ENCODE peak calls at places on chromosome 16, in nine cellular contexts. One of them, this sample, is unnamed.
A peak's percentile ranks its signal among the peaks of the same experiment; 100 is the strongest.

GRCh38 chr16:81616321-81617020 is 162.6 kb upstream of the PLCG2 start:
- DNase-seq in activated CD8-positive, alpha-beta memory T cell treated with anti-CD3 and anti-CD28 coated beads for 1 hour: peak; percentile 54
- DNase-seq in stimulated activated CD4-positive, alpha-beta T cell treated with anti-CD3 and anti-CD28 coated beads, TNF-alpha, amount 100 ng/mL, for 4 hours: peak; percentile 40
- DNase-seq in iPS-NIHi11: peak; percentile 73
- DNase-seq in amygdala: no peak
- DNase-seq in activated T-helper 1 cell treated with Interleukin-2 at 50 U/mL for 16 hours: peak; percentile 64
- DNase-seq in A673: peak; percentile 58
- DNase-seq in hepatic stellate cell: peak; percentile 87
- DNase-seq in HTR-8/SVneo: no peak
- DNase-seq in this sample: no peak

GRCh38 chr16:20372696-20373095 is 20.2 kb upstream of the UMOD start:
- DNase-seq in activated CD8-positive, alpha-beta memory T cell treated with anti-CD3 and anti-CD28 coated beads for 1 hour: no peak
- DNase-seq in stimulated activated CD4-positive, alpha-beta T cell treated with anti-CD3 and anti-CD28 coated beads, TNF-alpha, amount 100 ng/mL, for 4 hours: no peak
- DNase-seq in iPS-NIHi11: no peak
- DNase-seq in amygdala: no peak
- DNase-seq in activated T-helper 1 cell treated with Interleukin-2 at 50 U/mL for 16 hours: no peak
- DNase-seq in A673: no peak
- DNase-seq in hepatic stellate cell: no peak
- DNase-seq in HTR-8/SVneo: no peak
- DNase-seq in this sample: no peak

GRCh38 chr16:30555848-30556473 is 2.2 kb downstream of the ZNF764 start:
- DNase-seq in activated CD8-positive, alpha-beta memory T cell treated with anti-CD3 and anti-CD28 coated beads for 1 hour: no peak
- DNase-seq in stimulated activated CD4-positive, alpha-beta T cell treated with anti-CD3 and anti-CD28 coated beads, TNF-alpha, amount 100 ng/mL, for 4 hours: no peak
- DNase-seq in iPS-NIHi11: no peak
- DNase-seq in amygdala: no peak
- DNase-seq in activated T-helper 1 cell treated with Interleukin-2 at 50 U/mL for 16 hours: no peak
- DNase-seq in A673: no peak
- DNase-seq in hepatic stellate cell: no peak
- DNase-seq in HTR-8/SVneo: no peak
- DNase-seq in this sample: no peak

GRCh38 chr16:20074089-20074956 is 633 bp upstream of the GPR139 start:
- DNase-seq in activated CD8-positive, alpha-beta memory T cell treated with anti-CD3 and anti-CD28 coated beads for 1 hour: no peak
- DNase-seq in stimulated activated CD4-positive, alpha-beta T cell treated with anti-CD3 and anti-CD28 coated beads, TNF-alpha, amount 100 ng/mL, for 4 hours: no peak
- DNase-seq in iPS-NIHi11: peak; percentile 22
- DNase-seq in amygdala: no peak
- DNase-seq in activated T-helper 1 cell treated with Interleukin-2 at 50 U/mL for 16 hours: no peak
- DNase-seq in A673: no peak
- DNase-seq in hepatic stellate cell: no peak
- DNase-seq in HTR-8/SVneo: no peak
- DNase-seq in this sample: peak; percentile 82

GRCh38 chr16:4370570-4371480 is 823 bp upstream of the VASN start:
- DNase-seq in activated CD8-positive, alpha-beta memory T cell treated with anti-CD3 and anti-CD28 coated beads for 1 hour: no peak
- DNase-seq in stimulated activated CD4-positive, alpha-beta T cell treated with anti-CD3 and anti-CD28 coated beads, TNF-alpha, amount 100 ng/mL, for 4 hours: no peak
- DNase-seq in iPS-NIHi11: no peak
- DNase-seq in amygdala: no peak
- DNase-seq in activated T-helper 1 cell treated with Interleukin-2 at 50 U/mL for 16 hours: no peak
- DNase-seq in A673: no peak
- DNase-seq in hepatic stellate cell: peak; percentile 96
- DNase-seq in HTR-8/SVneo: peak; percentile 82
- DNase-seq in this sample: no peak

GRCh38 chr16:72952404-72953301 is 95.3 kb downstream of the ZFHX3 start:
- DNase-seq in activated CD8-positive, alpha-beta memory T cell treated with anti-CD3 and anti-CD28 coated beads for 1 hour: no peak
- DNase-seq in stimulated activated CD4-positive, alpha-beta T cell treated with anti-CD3 and anti-CD28 coated beads, TNF-alpha, amount 100 ng/mL, for 4 hours: no peak
- DNase-seq in iPS-NIHi11: no peak
- DNase-seq in amygdala: no peak
- DNase-seq in activated T-helper 1 cell treated with Interleukin-2 at 50 U/mL for 16 hours: no peak
- DNase-seq in A673: peak; percentile 15
- DNase-seq in hepatic stellate cell: peak; percentile 91
- DNase-seq in HTR-8/SVneo: no peak
- DNase-seq in this sample: peak; percentile 20

GRCh38 chr16:30533146-30533522 is 1.5 kb downstream of the ZNF747 start:
- DNase-seq in activated CD8-positive, alpha-beta memory T cell treated with anti-CD3 and anti-CD28 coated beads for 1 hour: no peak
- DNase-seq in stimulated activated CD4-positive, alpha-beta T cell treated with anti-CD3 and anti-CD28 coated beads, TNF-alpha, amount 100 ng/mL, for 4 hours: no peak
- DNase-seq in iPS-NIHi11: no peak
- DNase-seq in amygdala: no peak
- DNase-seq in activated T-helper 1 cell treated with Interleukin-2 at 50 U/mL for 16 hours: no peak
- DNase-seq in A673: no peak
- DNase-seq in hepatic stellate cell: no peak
- DNase-seq in HTR-8/SVneo: no peak
- DNase-seq in this sample: no peak

GRCh38 chr16:51500306-51500705 is 349.2 kb upstream of the SALL1 start:
- DNase-seq in activated CD8-positive, alpha-beta memory T cell treated with anti-CD3 and anti-CD28 coated beads for 1 hour: no peak
- DNase-seq in stimulated activated CD4-positive, alpha-beta T cell treated with anti-CD3 and anti-CD28 coated beads, TNF-alpha, amount 100 ng/mL, for 4 hours: no peak
- DNase-seq in iPS-NIHi11: no peak
- DNase-seq in amygdala: no peak
- DNase-seq in activated T-helper 1 cell treated with Interleukin-2 at 50 U/mL for 16 hours: no peak
- DNase-seq in A673: peak; percentile 32
- DNase-seq in hepatic stellate cell: no peak
- DNase-seq in HTR-8/SVneo: no peak
- DNase-seq in this sample: no peak

GRCh38 chr16:8678068-8678927 is 3.9 kb downstream of the ABAT start:
- DNase-seq in activated CD8-positive, alpha-beta memory T cell treated with anti-CD3 and anti-CD28 coated beads for 1 hour: no peak
- DNase-seq in stimulated activated CD4-positive, alpha-beta T cell treated with anti-CD3 and anti-CD28 coated beads, TNF-alpha, amount 100 ng/mL, for 4 hours: no peak
- DNase-seq in iPS-NIHi11: no peak
- DNase-seq in amygdala: no peak
- DNase-seq in activated T-helper 1 cell treated with Interleukin-2 at 50 U/mL for 16 hours: no peak
- DNase-seq in A673: no peak
- DNase-seq in hepatic stellate cell: peak; percentile 39
- DNase-seq in HTR-8/SVneo: no peak
- DNase-seq in this sample: no peak

GRCh38 chr16:27161398-27161797 is 41.9 kb upstream of the KDM8 start:
- DNase-seq in activated CD8-positive, alpha-beta memory T cell treated with anti-CD3 and anti-CD28 coated beads for 1 hour: no peak
- DNase-seq in stimulated activated CD4-positive, alpha-beta T cell treated with anti-CD3 and anti-CD28 coated beads, TNF-alpha, amount 100 ng/mL, for 4 hours: no peak
- DNase-seq in iPS-NIHi11: no peak
- DNase-seq in amygdala: no peak
- DNase-seq in activated T-helper 1 cell treated with Interleukin-2 at 50 U/mL for 16 hours: no peak
- DNase-seq in A673: no peak
- DNase-seq in hepatic stellate cell: no peak
- DNase-seq in HTR-8/SVneo: no peak
- DNase-seq in this sample: no peak

GRCh38 chr16:85027968-85028637 is 508 bp downstream of the KIAA0513 start:
- DNase-seq in activated CD8-positive, alpha-beta memory T cell treated with anti-CD3 and anti-CD28 coated beads for 1 hour: no peak
- DNase-seq in stimulated activated CD4-positive, alpha-beta T cell treated with anti-CD3 and anti-CD28 coated beads, TNF-alpha, amount 100 ng/mL, for 4 hours: no peak
- DNase-seq in iPS-NIHi11: no peak
- DNase-seq in amygdala: no peak
- DNase-seq in activated T-helper 1 cell treated with Interleukin-2 at 50 U/mL for 16 hours: no peak
- DNase-seq in A673: no peak
- DNase-seq in hepatic stellate cell: no peak
- DNase-seq in HTR-8/SVneo: no peak
- DNase-seq in this sample: peak; percentile 46

GRCh38 chr16:57061084-57061905 is 31.1 kb upstream of the CPNE2 start:
- DNase-seq in activated CD8-positive, alpha-beta memory T cell treated with anti-CD3 and anti-CD28 coated beads for 1 hour: no peak
- DNase-seq in stimulated activated CD4-positive, alpha-beta T cell treated with anti-CD3 and anti-CD28 coated beads, TNF-alpha, amount 100 ng/mL, for 4 hours: no peak
- DNase-seq in iPS-NIHi11: no peak
- DNase-seq in amygdala: no peak
- DNase-seq in activated T-helper 1 cell treated with Interleukin-2 at 50 U/mL for 16 hours: no peak
- DNase-seq in A673: peak; percentile 9
- DNase-seq in hepatic stellate cell: peak; percentile 78
- DNase-seq in HTR-8/SVneo: peak; percentile 90
- DNase-seq in this sample: peak; percentile 32

GRCh38 chr16:73365010-73365409 is 317.1 kb upstream of the ZFHX3 start:
- DNase-seq in activated CD8-positive, alpha-beta memory T cell treated with anti-CD3 and anti-CD28 coated beads for 1 hour: no peak
- DNase-seq in stimulated activated CD4-positive, alpha-beta T cell treated with anti-CD3 and anti-CD28 coated beads, TNF-alpha, amount 100 ng/mL, for 4 hours: no peak
- DNase-seq in iPS-NIHi11: no peak
- DNase-seq in amygdala: no peak
- DNase-seq in activated T-helper 1 cell treated with Interleukin-2 at 50 U/mL for 16 hours: no peak
- DNase-seq in A673: peak; percentile 17
- DNase-seq in hepatic stellate cell: no peak
- DNase-seq in HTR-8/SVneo: no peak
- DNase-seq in this sample: no peak

GRCh38 chr16:82658796-82659195 is 32.0 kb downstream of the CDH13 start:
- DNase-seq in activated CD8-positive, alpha-beta memory T cell treated with anti-CD3 and anti-CD28 coated beads for 1 hour: no peak
- DNase-seq in stimulated activated CD4-positive, alpha-beta T cell treated with anti-CD3 and anti-CD28 coated beads, TNF-alpha, amount 100 ng/mL, for 4 hours: no peak
- DNase-seq in iPS-NIHi11: no peak
- DNase-seq in amygdala: no peak
- DNase-seq in activated T-helper 1 cell treated with Interleukin-2 at 50 U/mL for 16 hours: no peak
- DNase-seq in A673: no peak
- DNase-seq in hepatic stellate cell: no peak
- DNase-seq in HTR-8/SVneo: no peak
- DNase-seq in this sample: no peak

GRCh38 chr16:4347765-4348509 is 3.2 kb downstream of the PAM16 start:
- DNase-seq in activated CD8-positive, alpha-beta memory T cell treated with anti-CD3 and anti-CD28 coated beads for 1 hour: no peak
- DNase-seq in stimulated activated CD4-positive, alpha-beta T cell treated with anti-CD3 and anti-CD28 coated beads, TNF-alpha, amount 100 ng/mL, for 4 hours: no peak
- DNase-seq in iPS-NIHi11: no peak
- DNase-seq in amygdala: no peak
- DNase-seq in activated T-helper 1 cell treated with Interleukin-2 at 50 U/mL for 16 hours: no peak
- DNase-seq in A673: no peak
- DNase-seq in hepatic stellate cell: no peak
- DNase-seq in HTR-8/SVneo: no peak
- DNase-seq in this sample: no peak

GRCh38 chr16:66552288-66553143 is at the start of gene CKLF:
- DNase-seq in activated CD8-positive, alpha-beta memory T cell treated with anti-CD3 and anti-CD28 coated beads for 1 hour: peak; percentile 83
- DNase-seq in stimulated activated CD4-positive, alpha-beta T cell treated with anti-CD3 and anti-CD28 coated beads, TNF-alpha, amount 100 ng/mL, for 4 hours: peak; percentile 87
- DNase-seq in iPS-NIHi11: peak; percentile 97
- DNase-seq in amygdala: peak; percentile 50
- DNase-seq in activated T-helper 1 cell treated with Interleukin-2 at 50 U/mL for 16 hours: peak; percentile 90
- DNase-seq in A673: peak; percentile 91
- DNase-seq in hepatic stellate cell: peak; percentile 98
- DNase-seq in HTR-8/SVneo: peak; percentile 98
- DNase-seq in this sample: peak; percentile 98

GRCh38 chr16:17166095-17166494 is 304.7 kb downstream of the XYLT1 start:
- DNase-seq in activated CD8-positive, alpha-beta memory T cell treated with anti-CD3 and anti-CD28 coated beads for 1 hour: no peak
- DNase-seq in stimulated activated CD4-positive, alpha-beta T cell treated with anti-CD3 and anti-CD28 coated beads, TNF-alpha, amount 100 ng/mL, for 4 hours: no peak
- DNase-seq in iPS-NIHi11: peak; percentile 24
- DNase-seq in amygdala: no peak
- DNase-seq in activated T-helper 1 cell treated with Interleukin-2 at 50 U/mL for 16 hours: no peak
- DNase-seq in A673: no peak
- DNase-seq in hepatic stellate cell: no peak
- DNase-seq in HTR-8/SVneo: no peak
- DNase-seq in this sample: no peak

GRCh38 chr16:14121872-14122271 is 50.8 kb downstream of the MRTFB start:
- DNase-seq in activated CD8-positive, alpha-beta memory T cell treated with anti-CD3 and anti-CD28 coated beads for 1 hour: no peak
- DNase-seq in stimulated activated CD4-positive, alpha-beta T cell treated with anti-CD3 and anti-CD28 coated beads, TNF-alpha, amount 100 ng/mL, for 4 hours: no peak
- DNase-seq in iPS-NIHi11: no peak
- DNase-seq in amygdala: no peak
- DNase-seq in activated T-helper 1 cell treated with Interleukin-2 at 50 U/mL for 16 hours: no peak
- DNase-seq in A673: no peak
- DNase-seq in hepatic stellate cell: no peak
- DNase-seq in HTR-8/SVneo: no peak
- DNase-seq in this sample: no peak

GRCh38 chr16:65773319-65773874 is 593.1 kb upstream of the CDH5 start:
- DNase-seq in activated CD8-positive, alpha-beta memory T cell treated with anti-CD3 and anti-CD28 coated beads for 1 hour: no peak
- DNase-seq in stimulated activated CD4-positive, alpha-beta T cell treated with anti-CD3 and anti-CD28 coated beads, TNF-alpha, amount 100 ng/mL, for 4 hours: no peak
- DNase-seq in iPS-NIHi11: peak; percentile 34
- DNase-seq in amygdala: no peak
- DNase-seq in activated T-helper 1 cell treated with Interleukin-2 at 50 U/mL for 16 hours: no peak
- DNase-seq in A673: no peak
- DNase-seq in hepatic stellate cell: no peak
- DNase-seq in HTR-8/SVneo: no peak
- DNase-seq in this sample: no peak

GRCh38 chr16:10625595-10626357 is 45.4 kb upstream of the EMP2 start:
- DNase-seq in activated CD8-positive, alpha-beta memory T cell treated with anti-CD3 and anti-CD28 coated beads for 1 hour: no peak
- DNase-seq in stimulated activated CD4-positive, alpha-beta T cell treated with anti-CD3 and anti-CD28 coated beads, TNF-alpha, amount 100 ng/mL, for 4 hours: no peak
- DNase-seq in iPS-NIHi11: no peak
- DNase-seq in amygdala: no peak
- DNase-seq in activated T-helper 1 cell treated with Interleukin-2 at 50 U/mL for 16 hours: no peak
- DNase-seq in A673: no peak
- DNase-seq in hepatic stellate cell: no peak
- DNase-seq in HTR-8/SVneo: no peak
- DNase-seq in this sample: no peak

GRCh38 chr16:35713762-35714650 is 2254.6 kb downstream of the TP53TG3F start:
- DNase-seq in activated CD8-positive, alpha-beta memory T cell treated with anti-CD3 and anti-CD28 coated beads for 1 hour: no peak
- DNase-seq in stimulated activated CD4-positive, alpha-beta T cell treated with anti-CD3 and anti-CD28 coated beads, TNF-alpha, amount 100 ng/mL, for 4 hours: no peak
- DNase-seq in iPS-NIHi11: no peak
- DNase-seq in amygdala: no peak
- DNase-seq in activated T-helper 1 cell treated with Interleukin-2 at 50 U/mL for 16 hours: no peak
- DNase-seq in A673: no peak
- DNase-seq in hepatic stellate cell: no peak
- DNase-seq in HTR-8/SVneo: no peak
- DNase-seq in this sample: no peak

GRCh38 chr16:84922351-84923135 is 88.8 kb downstream of the ZDHHC7 start:
- DNase-seq in activated CD8-positive, alpha-beta memory T cell treated with anti-CD3 and anti-CD28 coated beads for 1 hour: no peak
- DNase-seq in stimulated activated CD4-positive, alpha-beta T cell treated with anti-CD3 and anti-CD28 coated beads, TNF-alpha, amount 100 ng/mL, for 4 hours: no peak
- DNase-seq in iPS-NIHi11: no peak
- DNase-seq in amygdala: peak; percentile 24
- DNase-seq in activated T-helper 1 cell treated with Interleukin-2 at 50 U/mL for 16 hours: no peak
- DNase-seq in A673: no peak
- DNase-seq in hepatic stellate cell: peak; percentile 85
- DNase-seq in HTR-8/SVneo: no peak
- DNase-seq in this sample: peak; percentile 70

GRCh38 chr16:53433509-53433908 is 762 bp upstream of the RBL2 start:
- DNase-seq in activated CD8-positive, alpha-beta memory T cell treated with anti-CD3 and anti-CD28 coated beads for 1 hour: no peak
- DNase-seq in stimulated activated CD4-positive, alpha-beta T cell treated with anti-CD3 and anti-CD28 coated beads, TNF-alpha, amount 100 ng/mL, for 4 hours: no peak
- DNase-seq in iPS-NIHi11: peak; percentile 14
- DNase-seq in amygdala: no peak
- DNase-seq in activated T-helper 1 cell treated with Interleukin-2 at 50 U/mL for 16 hours: no peak
- DNase-seq in A673: no peak
- DNase-seq in hepatic stellate cell: no peak
- DNase-seq in HTR-8/SVneo: no peak
- DNase-seq in this sample: no peak

GRCh38 chr16:11386791-11387546 is 41.7 kb downstream of the RMI2 start:
- DNase-seq in activated CD8-positive, alpha-beta memory T cell treated with anti-CD3 and anti-CD28 coated beads for 1 hour: no peak
- DNase-seq in stimulated activated CD4-positive, alpha-beta T cell treated with anti-CD3 and anti-CD28 coated beads, TNF-alpha, amount 100 ng/mL, for 4 hours: no peak
- DNase-seq in iPS-NIHi11: peak; percentile 91
- DNase-seq in amygdala: no peak
- DNase-seq in activated T-helper 1 cell treated with Interleukin-2 at 50 U/mL for 16 hours: no peak
- DNase-seq in A673: no peak
- DNase-seq in hepatic stellate cell: no peak
- DNase-seq in HTR-8/SVneo: no peak
- DNase-seq in this sample: peak; percentile 65

This sample was measured in retina.